ENCODE peak calls at places on chromosome 2, in five cellular contexts. One of them, this sample, is unnamed.

GRCh38 chr2:128469203-128469602 is 150.5 kb upstream of the HS6ST1 start:
- DNase-seq in smooth muscle cell of the brain vasculature: no peak
- DNase-seq in hippocampal formation: no peak
- DNase-seq in NCI-H2081: no peak
- DNase-seq in kidney glomerular epithelial cell: no peak
- DNase-seq in this sample: no peak

GRCh38 chr2:41926614-41927580 is 120.9 kb upstream of the PKDCC start:
- DNase-seq in hippocampal formation: no peak
- DNase-seq in NCI-H2081: no peak
- DNase-seq in smooth muscle cell of the brain vasculature: no peak
- DNase-seq in kidney glomerular epithelial cell: no peak
- DNase-seq in this sample: peak

GRCh38 chr2:30701782-30702181 is 105.5 kb downstream of the CAPN13 start:
- DNase-seq in kidney glomerular epithelial cell: no peak
- DNase-seq in NCI-H2081: no peak
- DNase-seq in hippocampal formation: no peak
- DNase-seq in smooth muscle cell of the brain vasculature: no peak
- DNase-seq in this sample: no peak

GRCh38 chr2:235366847-235367246 is 127.0 kb upstream of the AGAP1 start:
- DNase-seq in smooth muscle cell of the brain vasculature: no peak
- DNase-seq in kidney glomerular epithelial cell: peak
- DNase-seq in NCI-H2081: peak
- DNase-seq in hippocampal formation: no peak
- DNase-seq in this sample: no peak

GRCh38 chr2:204024503-204024902 is 87.9 kb downstream of the ICOS start:
- DNase-seq in hippocampal formation: peak
- DNase-seq in smooth muscle cell of the brain vasculature: peak
- DNase-seq in NCI-H2081: peak
- DNase-seq in kidney glomerular epithelial cell: peak
- DNase-seq in this sample: peak

GRCh38 chr2:207337234-207338219 is 171.8 kb upstream of the KLF7 start:
- DNase-seq in kidney glomerular epithelial cell: no peak
- DNase-seq in smooth muscle cell of the brain vasculature: no peak
- DNase-seq in NCI-H2081: no peak
- DNase-seq in hippocampal formation: no peak
- DNase-seq in this sample: no peak

GRCh38 chr2:162258169-162258568 is 14.9 kb upstream of the FAP start:
- DNase-seq in smooth muscle cell of the brain vasculature: no peak
- DNase-seq in NCI-H2081: no peak
- DNase-seq in kidney glomerular epithelial cell: no peak
- DNase-seq in hippocampal formation: no peak
- DNase-seq in this sample: no peak

GRCh38 chr2:68426885-68427579 is 40.1 kb downstream of the FBXO48 start:
- DNase-seq in smooth muscle cell of the brain vasculature: no peak
- DNase-seq in kidney glomerular epithelial cell: no peak
- DNase-seq in hippocampal formation: no peak
- DNase-seq in NCI-H2081: no peak
- DNase-seq in this sample: no peak

GRCh38 chr2:110153416-110153815 is 37.8 kb upstream of the MALL start:
- DNase-seq in NCI-H2081: no peak
- DNase-seq in kidney glomerular epithelial cell: no peak
- DNase-seq in smooth muscle cell of the brain vasculature: no peak
- DNase-seq in hippocampal formation: no peak
- DNase-seq in this sample: no peak

GRCh38 chr2:161161074-161161577 is 898 bp downstream of the TANK start:
- DNase-seq in kidney glomerular epithelial cell: no peak
- DNase-seq in NCI-H2081: peak
- DNase-seq in hippocampal formation: no peak
- DNase-seq in smooth muscle cell of the brain vasculature: no peak
- DNase-seq in this sample: no peak

GRCh38 chr2:202165945-202166344 is 72.5 kb downstream of the SUMO1 start:
- DNase-seq in smooth muscle cell of the brain vasculature: no peak
- DNase-seq in NCI-H2081: no peak
- DNase-seq in hippocampal formation: no peak
- DNase-seq in kidney glomerular epithelial cell: no peak
- DNase-seq in this sample: no peak

GRCh38 chr2:207422307-207422960 is 107.3 kb upstream of the CREB1 start:
- DNase-seq in hippocampal formation: no peak
- DNase-seq in NCI-H2081: no peak
- DNase-seq in smooth muscle cell of the brain vasculature: no peak
- DNase-seq in kidney glomerular epithelial cell: no peak
- DNase-seq in this sample: no peak

GRCh38 chr2:231940795-231941194 is 14.6 kb upstream of the NPPC start:
- DNase-seq in smooth muscle cell of the brain vasculature: no peak
- DNase-seq in kidney glomerular epithelial cell: no peak
- DNase-seq in hippocampal formation: no peak
- DNase-seq in NCI-H2081: no peak
- DNase-seq in this sample: no peak

GRCh38 chr2:46814160-46814559 is 101.4 kb downstream of the MCFD2 start:
- DNase-seq in smooth muscle cell of the brain vasculature: no peak
- DNase-seq in kidney glomerular epithelial cell: no peak
- DNase-seq in NCI-H2081: no peak
- DNase-seq in hippocampal formation: no peak
- DNase-seq in this sample: peak

GRCh38 chr2:167844714-167845530 is 402.5 kb downstream of the STK39 start:
- DNase-seq in kidney glomerular epithelial cell: no peak
- DNase-seq in smooth muscle cell of the brain vasculature: no peak
- DNase-seq in NCI-H2081: peak
- DNase-seq in hippocampal formation: no peak
- DNase-seq in this sample: no peak

GRCh38 chr2:65204461-65205230 is 23.0 kb upstream of the ACTR2 start:
- DNase-seq in NCI-H2081: no peak
- DNase-seq in kidney glomerular epithelial cell: no peak
- DNase-seq in hippocampal formation: no peak
- DNase-seq in smooth muscle cell of the brain vasculature: no peak
- DNase-seq in this sample: no peak

GRCh38 chr2:3634631-3635091 is 23.3 kb upstream of the ALLC start:
- DNase-seq in kidney glomerular epithelial cell: no peak
- DNase-seq in hippocampal formation: no peak
- DNase-seq in smooth muscle cell of the brain vasculature: no peak
- DNase-seq in NCI-H2081: no peak
- DNase-seq in this sample: peak

GRCh38 chr2:23954325-23955014 is 14.2 kb downstream of the UBXN2A start:
- DNase-seq in hippocampal formation: no peak
- DNase-seq in NCI-H2081: no peak
- DNase-seq in kidney glomerular epithelial cell: no peak
- DNase-seq in smooth muscle cell of the brain vasculature: no peak
- DNase-seq in this sample: no peak